ENCODE peak calls at places on chromosomes 4 and X, in five cellular contexts. O is HCT116, K is HepG2, E is K562, R is SK-N-SH. L is an unnamed sample.

GRCh38 chrX:79728421-79728820 is 286.1 kb upstream of the TBX22 start:
- DNase-seq in O (no peak), K (no peak), E (no peak), R (no peak), L (no peak)

GRCh38 chrX:56726609-56727008 is 2.4 kb upstream of the NBDY start:
- DNase-seq in O (no peak), K (peak), E (peak), R (peak), L (no peak)

GRCh38 chr4:56055027-56055976 is 106.6 kb downstream of the CEP135 start:
- DNase-seq in O (no peak), K (no peak), E (no peak), R (no peak), L (no peak)

GRCh38 chrX:102959471-102959870 is 22.4 kb downstream of the RAB40AL start:
- DNase-seq in O (peak), K (no peak), E (no peak), R (no peak), L (no peak)

GRCh38 chr4:36046026-36046425 is 198.3 kb downstream of the ARAP2 start:
- DNase-seq in O (no peak), K (no peak), E (no peak), R (no peak), L (no peak)

GRCh38 chr4:120753854-120754253 is 168.7 kb downstream of the PRDM5 start:
- DNase-seq in O (no peak), K (no peak), E (no peak), R (peak), L (no peak)

GRCh38 chrX:15686818-15687685 is 22.4 kb upstream of the CLTRN start:
- DNase-seq in O (peak), K (peak), E (peak), R (peak), L (peak)

GRCh38 chr4:110371016-110371795 is 104.7 kb upstream of the ENPEP start:
- DNase-seq in O (no peak), K (no peak), E (no peak), R (no peak), L (no peak)

GRCh38 chr4:54550415-54551171 is 107.2 kb upstream of the KIT start:
- DNase-seq in O (no peak), K (no peak), E (no peak), R (no peak), L (no peak)

GRCh38 chr4:64940698-64941097 is 531.4 kb upstream of the TECRL start:
- DNase-seq in O (no peak), K (no peak), E (no peak), R (no peak), L (no peak)

GRCh38 chr4:158858410-158859189 is 89.8 kb downstream of the FNIP2 start:
- DNase-seq in O (no peak), K (peak), E (no peak), R (no peak), L (no peak)

GRCh38 chrX:65451663-65452062 is 82.9 kb downstream of the LAS1L start:
- DNase-seq in O (peak), K (peak), E (peak), R (peak), L (no peak)

GRCh38 chr4:162409048-162409447 is 245.2 kb upstream of the FSTL5 start:
- DNase-seq in O (no peak), K (no peak), E (no peak), R (no peak), L (no peak)

GRCh38 chr4:143616771-143617170 is 83.7 kb downstream of the FREM3 start:
- DNase-seq in O (no peak), K (no peak), E (no peak), R (no peak), L (peak)

GRCh38 chr4:7426525-7427171 is 8.1 kb downstream of the PSAPL1 start:
- DNase-seq in O (no peak), K (no peak), E (no peak), R (peak), L (no peak)

GRCh38 chrX:72475952-72476668 is 96.5 kb downstream of the HDAC8 start:
- DNase-seq in O (no peak), K (no peak), E (no peak), R (peak), L (no peak)

GRCh38 chr4:54440394-54441223 is 211.5 kb downstream of the PDGFRA start:
- DNase-seq in O (peak), K (no peak), E (peak), R (peak), L (no peak)

GRCh38 chr4:87283151-87283550 is 39.5 kb downstream of the HSD17B13 start:
- DNase-seq in O (no peak), K (no peak), E (no peak), R (no peak), L (no peak)

GRCh38 chr4:71570492-71570891 is 213.4 kb downstream of the GC start:
- DNase-seq in O (no peak), K (no peak), E (no peak), R (no peak), L (no peak)

GRCh38 chr4:13267091-13267490 is 217.0 kb downstream of the RAB28 start:
- DNase-seq in O (no peak), K (no peak), E (no peak), R (no peak), L (no peak)

GRCh38 chrX:103376979-103377324 is 614 bp downstream of the BEX3 start:
- DNase-seq in O (no peak), K (no peak), E (no peak), R (peak), L (no peak)

GRCh38 chrX:129996120-129996519 is 13.7 kb downstream of the BCORL1 start:
- DNase-seq in O (no peak), K (no peak), E (peak), R (no peak), L (no peak)

GRCh38 chrX:45769919-45770582 is 569.4 kb upstream of the DIPK2B start:
- DNase-seq in O (no peak), K (peak), E (peak), R (peak), L (peak)

GRCh38 chr4:182143822-182144620 is 99.2 kb upstream of the TENM3 start:
- DNase-seq in O (no peak), K (no peak), E (no peak), R (peak), L (no peak)

GRCh38 chr4:25321703-25322102 is 9.1 kb downstream of the ZCCHC4 start:
- DNase-seq in O (no peak), K (no peak), E (no peak), R (no peak), L (no peak)

GRCh38 chr4:25320374-25321172 is 8.0 kb downstream of the ZCCHC4 start:
- DNase-seq in O (no peak), K (no peak), E (no peak), R (no peak), L (no peak)
- H3K4me3 ChIP-seq in O (no peak), K (no peak), E (no peak), R (no peak), L (no peak)

DNA sequence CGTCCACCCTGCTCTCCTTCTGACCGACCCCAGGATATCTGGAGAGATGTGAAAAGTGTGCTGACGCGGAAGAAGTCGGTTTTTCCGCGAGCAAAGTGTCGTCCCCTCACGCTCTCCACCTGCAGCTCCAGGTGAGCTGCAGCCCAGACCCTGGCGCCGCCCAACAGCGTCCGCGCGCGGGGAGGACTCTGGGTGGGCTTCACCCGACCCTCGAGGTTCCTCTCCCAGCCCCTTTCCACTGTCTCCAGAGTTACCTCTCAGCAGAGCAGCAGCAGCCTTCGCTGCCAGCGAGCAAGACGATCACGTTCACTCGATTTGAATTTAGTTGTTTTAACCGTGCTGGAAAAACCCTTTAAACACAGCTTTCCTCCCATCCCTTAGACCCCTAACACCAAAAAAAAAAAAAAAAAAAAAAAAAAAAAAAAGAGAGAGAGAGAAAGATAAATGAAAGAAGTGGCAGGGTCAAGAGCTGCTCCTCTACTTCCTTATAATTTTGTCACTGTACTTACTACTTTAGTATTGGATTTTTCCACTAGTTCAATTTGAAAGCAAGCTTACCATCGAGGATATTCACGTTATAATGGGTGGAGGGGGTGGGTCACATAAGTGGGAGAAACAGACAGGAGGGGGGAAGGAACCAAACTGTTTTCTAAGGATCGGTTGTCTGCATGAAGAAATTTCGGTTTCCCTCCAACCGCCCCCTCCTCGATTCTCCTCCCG is 776 bp upstream of the NR3C2 start:
- DNase-seq in O (no peak), K (no peak), E (no peak), R (peak), L (no peak)
- TF ChIP-seq ZBTB33 in O (no peak), K (no peak), E (no peak), R (no peak), L (no peak)

DNA sequence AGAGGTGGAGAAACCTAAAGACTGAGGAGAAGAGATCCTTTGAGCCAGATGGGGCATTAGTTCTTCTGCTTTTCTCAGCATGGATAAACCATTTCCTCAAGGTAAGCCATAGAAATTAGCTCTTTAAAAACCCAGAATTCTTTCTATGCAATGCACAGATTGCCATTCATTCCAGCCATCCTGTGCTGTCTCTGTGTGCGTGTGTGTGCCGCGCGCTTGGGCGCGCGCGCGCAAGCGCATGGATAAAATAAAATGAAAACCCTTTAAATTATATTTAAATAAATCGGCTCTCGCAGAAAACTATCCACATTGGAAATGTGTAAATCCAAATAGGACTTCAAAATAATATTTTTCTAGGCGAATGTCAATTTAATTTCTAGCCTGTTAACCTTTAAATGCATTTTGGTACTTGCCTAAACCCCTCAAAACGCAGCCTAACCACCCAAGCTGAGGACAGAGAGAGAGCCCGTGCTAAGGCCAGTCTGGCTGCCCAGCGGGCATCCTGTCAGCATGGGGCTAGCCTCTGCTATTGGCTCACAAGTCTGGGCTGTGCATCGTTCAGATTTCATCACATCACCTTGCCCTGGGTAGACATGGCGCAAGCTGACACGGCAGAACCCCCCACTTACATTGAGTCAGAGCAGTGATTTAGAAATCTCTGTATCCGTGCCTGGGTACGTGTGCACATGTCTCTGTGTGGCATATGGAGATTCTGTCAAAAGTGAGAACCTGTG is 112.9 kb upstream of the VAMP7 start:
- DNase-seq in O (no peak), K (no peak), E (no peak), R (peak), L (no peak)
- H3K4me3 ChIP-seq in O (peak), K (no peak), E (peak), R (peak), L (peak)

GRCh38 chr4:41598580-41598979 is 60.6 kb downstream of the LIMCH1 start:
- DNase-seq in O (no peak), K (no peak), E (no peak), R (no peak), L (no peak)
- TF ChIP-seq ZBTB33 in O (no peak), K (no peak), E (no peak), R (no peak), L (no peak)

DNA sequence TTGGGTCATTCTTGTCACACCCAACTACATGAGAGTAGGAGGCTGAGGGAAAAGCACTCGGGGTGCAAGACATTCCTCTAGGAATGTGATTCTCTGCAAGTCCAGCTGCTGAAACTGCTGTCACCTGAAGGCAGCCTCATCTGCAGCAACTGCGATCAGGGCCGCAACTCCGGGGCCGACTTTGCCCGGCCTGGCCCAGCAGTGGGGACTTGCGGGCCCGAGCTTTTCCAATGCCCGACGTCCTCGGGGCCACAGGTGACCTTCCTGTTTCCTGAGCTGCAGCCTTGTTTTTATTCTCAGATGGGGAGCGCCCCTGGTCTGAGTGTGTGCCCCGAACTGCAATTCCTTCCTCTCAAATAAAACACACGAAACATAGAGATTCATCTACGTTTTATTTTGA is 104.7 kb upstream of the NKX1-1 start:
- DNase-seq in O (no peak), K (no peak), E (no peak), R (no peak), L (no peak)
- H3K4me3 ChIP-seq in O (no peak), K (no peak), E (no peak), R (no peak), L (no peak)

GRCh38 chrX:82237328-82237727 is 1035.4 kb downstream of the SH3BGRL start:
- DNase-seq in O (no peak), K (no peak), E (no peak), R (no peak), L (no peak)
- TF ChIP-seq ZBTB33 in O (no peak), K (no peak), E (no peak), R (no peak), L (no peak)

GRCh38 chr4:157225096-157225495 is 4.6 kb downstream of the GRIA2 start:
- DNase-seq in O (no peak), K (no peak), E (no peak), R (no peak), L (no peak)
- H3K4me3 ChIP-seq in O (no peak), K (no peak), E (no peak), R (no peak), L (no peak)

DNA sequence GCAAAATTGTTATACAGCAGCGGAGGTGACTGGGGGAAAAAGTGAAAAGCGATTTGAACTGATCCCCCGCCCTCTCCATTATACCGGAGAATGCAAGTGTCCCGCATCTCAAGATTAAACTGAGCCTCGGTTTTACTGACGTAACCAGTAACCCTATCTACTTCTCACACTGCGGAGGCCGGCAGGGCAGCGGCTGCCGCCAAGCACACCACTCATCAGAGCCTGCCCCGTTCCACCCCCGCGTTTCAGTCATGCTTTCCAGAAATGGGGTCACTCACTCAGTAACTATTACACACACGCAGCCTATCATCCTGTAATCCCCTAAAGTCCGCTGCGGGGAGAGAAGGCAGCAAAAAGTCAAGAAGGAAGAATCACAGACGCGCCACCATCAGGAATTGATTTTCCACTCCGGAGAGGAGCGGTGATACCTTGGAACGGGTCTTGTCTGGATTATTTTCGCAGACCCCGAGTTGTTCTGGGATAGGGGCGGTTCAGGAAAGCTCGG is 1.4 kb downstream of the RPS6KA3 start:
- DNase-seq in O (peak), K (peak), E (peak), R (peak), L (no peak)
- TF ChIP-seq ZBTB33 in O (no peak), K (no peak), E (no peak), R (no peak), L (no peak)

DNA sequence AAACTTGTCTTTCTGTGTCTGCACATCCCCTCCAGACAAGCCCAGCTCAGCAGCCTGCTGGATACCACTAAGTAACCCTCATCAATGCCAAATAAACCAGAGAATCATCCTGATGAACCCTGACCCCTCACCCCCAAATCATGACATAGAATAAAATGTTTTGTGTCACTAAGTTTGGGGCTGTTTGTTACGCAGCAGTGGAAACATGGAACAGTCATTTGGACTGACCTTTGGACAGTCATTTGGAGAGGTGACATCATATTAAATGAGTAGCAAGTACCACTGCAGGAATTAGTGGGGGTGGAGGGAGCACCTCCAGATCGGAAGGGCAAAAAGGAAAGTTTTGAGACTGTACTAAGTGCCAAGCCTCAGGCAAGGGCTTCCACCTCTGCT is 55.6 kb upstream of the MSX1 start:
- DNase-seq in O (no peak), K (no peak), E (no peak), R (no peak), L (no peak)
- H3K4me3 ChIP-seq in O (no peak), K (no peak), E (no peak), R (no peak), L (no peak)